ENCODE peak calls at places on chromosome 18, in seven cellular contexts. V is glutamatergic neuron; B is activated T-helper 1 cell treated with anti-CD3 and anti-CD28 coated beads, Interleukin-2, amount 50 U/mL, for 16 hours; J is neural crest cell; S is AG04450; X is amniotic epithelial cell; O is activated naive CD4-positive, alpha-beta T cell. T is an unnamed sample.

GRCh38 chr18:22471546-22472131 is 53.9 kb upstream of the CTAGE1 start:
- DNase-seq in J (no peak), X (peak), V (no peak), O (no peak), S (no peak), B (no peak), T (no peak)

GRCh38 chr18:48841381-48842258 is 109.1 kb downstream of the SMAD7 start:
- DNase-seq in V (peak), B (no peak), X (peak), S (no peak), O (no peak), J (no peak), T (peak)

GRCh38 chr18:49400398-49401072 is 59.9 kb downstream of the DYM start:
- DNase-seq in J (no peak), O (no peak), B (no peak), V (no peak), S (no peak), X (peak), T (no peak)

GRCh38 chr18:13218376-13219011 is at the start of gene LDLRAD4:
- DNase-seq in O (peak), V (peak), J (peak), B (no peak), X (no peak), S (no peak), T (no peak)

GRCh38 chr18:688322-688721 is 24.1 kb downstream of the ENOSF1 start:
- DNase-seq in J (no peak), O (no peak), V (no peak), B (no peak), X (no peak), S (no peak), T (no peak)

GRCh38 chr18:51391731-51392130 is 194.2 kb upstream of the MEX3C start:
- DNase-seq in J (no peak), O (no peak), V (no peak), S (no peak), B (no peak), X (no peak), T (no peak)

GRCh38 chr18:56389190-56389589 is 249.2 kb downstream of the TXNL1 start:
- DNase-seq in S (no peak), X (no peak), V (no peak), O (no peak), J (no peak), B (no peak), T (no peak)

GRCh38 chr18:35324926-35325655 is 19.1 kb downstream of the ZNF24 start:
- DNase-seq in S (no peak), B (no peak), O (no peak), X (no peak), V (no peak), J (no peak), T (no peak)

GRCh38 chr18:30142870-30143269 is 899.7 kb downstream of the DSC3 start:
- DNase-seq in S (no peak), O (no peak), X (no peak), B (no peak), J (no peak), V (no peak), T (no peak)

GRCh38 chr18:31402026-31402373 is 25.4 kb downstream of the DSG4 start:
- DNase-seq in J (no peak), X (no peak), O (no peak), B (no peak), S (no peak), V (no peak), T (no peak)

GRCh38 chr18:23337599-23338444 is 115.3 kb upstream of the RIOK3 start:
- DNase-seq in V (no peak), B (no peak), J (peak), X (peak), S (peak), O (no peak), T (peak)

GRCh38 chr18:63073481-63073880 is 246.1 kb downstream of the BCL2 start:
- DNase-seq in S (no peak), V (no peak), X (no peak), B (no peak), O (no peak), J (no peak), T (no peak)

GRCh38 chr18:57843403-57843802 is 40.3 kb upstream of the ATP8B1 start:
- DNase-seq in S (no peak), V (no peak), X (no peak), J (no peak), B (no peak), O (no peak), T (no peak)

GRCh38 chr18:26103579-26103978 is 13.2 kb upstream of the SS18 start:
- DNase-seq in O (peak), S (no peak), V (peak), B (no peak), X (no peak), J (peak), T (no peak)

GRCh38 chr18:39870586-39870985 is 2084.4 kb upstream of the PIK3C3 start:
- DNase-seq in S (no peak), V (no peak), X (peak), O (no peak), J (no peak), B (no peak), T (no peak)

GRCh38 chr18:34809697-34810096 is 99.6 kb downstream of the DTNA start:
- DNase-seq in X (peak), V (peak), J (no peak), S (no peak), B (no peak), O (no peak), T (peak)

GRCh38 chr18:407825-408224 is 92.7 kb downstream of the COLEC12 start:
- DNase-seq in B (no peak), S (no peak), J (no peak), O (no peak), X (no peak), V (no peak), T (no peak)

GRCh38 chr18:49646864-49647263 is 85.0 kb downstream of the LIPG start:
- DNase-seq in X (no peak), B (no peak), V (no peak), O (no peak), J (no peak), S (no peak), T (no peak)

GRCh38 chr18:34787931-34788532 is 77.9 kb downstream of the DTNA start:
- DNase-seq in J (peak), V (no peak), O (no peak), X (peak), S (no peak), B (no peak), T (peak)

GRCh38 chr18:59505311-59505710 is 146.2 kb upstream of the LMAN1 start:
- DNase-seq in O (no peak), V (no peak), X (peak), S (no peak), J (no peak), B (no peak), T (no peak)

GRCh38 chr18:54947115-54947514 is 12.1 kb downstream of the CCDC68 start:
- DNase-seq in B (no peak), X (peak), J (no peak), V (no peak), O (no peak), S (no peak), T (no peak)

GRCh38 chr18:11119962-11120361 is 29.4 kb downstream of the PIEZO2 start:
- DNase-seq in J (no peak), B (no peak), O (no peak), V (no peak), S (no peak), X (peak), T (no peak)

GRCh38 chr18:55786651-55787272 is 198.8 kb upstream of the TCF4 start:
- DNase-seq in S (no peak), O (no peak), X (peak), B (no peak), J (no peak), V (no peak), T (no peak)

GRCh38 chr18:27447530-27447929 is 262.4 kb upstream of the CHST9 start:
- DNase-seq in B (no peak), V (no peak), X (no peak), J (peak), S (no peak), O (no peak), T (no peak)

GRCh38 chr18:25298853-25299274 is 53.1 kb downstream of the ZNF521 start:
- DNase-seq in O (no peak), J (no peak), V (no peak), S (peak), B (no peak), X (peak), T (no peak)

GRCh38 chr18:57121542-57122112 is 25.3 kb upstream of the BOD1L2 start:
- DNase-seq in B (no peak), V (peak), O (no peak), S (no peak), X (no peak), J (peak), T (no peak)

GRCh38 chr18:36643016-36643415 is 185.8 kb downstream of the TPGS2 start:
- DNase-seq in X (peak), O (no peak), V (no peak), S (no peak), J (no peak), B (no peak), T (no peak)

GRCh38 chr18:11807233-11807632 is 44.0 kb upstream of the CHMP1B start:
- DNase-seq in B (no peak), O (no peak), X (peak), J (no peak), V (no peak), S (no peak), T (no peak)

GRCh38 chr18:78213365-78213994 is 766.1 kb upstream of the SALL3 start:
- DNase-seq in O (no peak), S (no peak), X (no peak), B (no peak), V (no peak), J (no peak), T (no peak)

GRCh38 chr18:60358516-60358915 is 14.1 kb downstream of the MC4R start:
- DNase-seq in S (peak), X (peak), V (no peak), O (no peak), J (no peak), B (no peak), T (peak)

GRCh38 chr18:48022531-48023330 is 92.3 kb upstream of the SMAD2 start:
- DNase-seq in S (no peak), V (no peak), X (peak), B (no peak), O (no peak), J (no peak), T (peak)

GRCh38 chr18:8765692-8766463 is 60.5 kb downstream of the MTCL1 start:
- DNase-seq in S (no peak), X (peak), V (no peak), O (no peak), J (no peak), B (no peak), T (no peak)

GRCh38 chr18:50284226-50284885 is 3.0 kb upstream of the MBD1 start:
- DNase-seq in B (no peak), X (no peak), J (no peak), V (no peak), O (no peak), S (no peak), T (no peak)

T was measured in COLO829.